ENCODE peak calls at places on chromosomes 11 and 22, in eight cellular contexts. One of them, this sample, is unnamed.

GRCh38 chr22:17778412-17778976 is 4.2 kb upstream of the BID start:
- DNase-seq in right lobe of liver: no peak
- DNase-seq in AG09309: no peak
- DNase-seq in heart right ventricle: no peak
- DNase-seq in germinal center: no peak
- DNase-seq in upper lobe of left lung: no peak
- DNase-seq in astrocyte of the cerebellum: no peak
- DNase-seq in left ventricle myocardium superior: no peak
- DNase-seq in this sample: peak; percentile 19

GRCh38 chr11:64078294-64078693 is 42.6 kb downstream of the FLRT1 start:
- DNase-seq in right lobe of liver: no peak
- DNase-seq in AG09309: no peak
- DNase-seq in heart right ventricle: no peak
- DNase-seq in germinal center: no peak
- DNase-seq in upper lobe of left lung: no peak
- DNase-seq in astrocyte of the cerebellum: no peak
- DNase-seq in left ventricle myocardium superior: no peak
- DNase-seq in this sample: no peak

GRCh38 chr11:87397250-87397649 is 359.5 kb downstream of the TMEM135 start:
- DNase-seq in right lobe of liver: no peak
- DNase-seq in AG09309: no peak
- DNase-seq in heart right ventricle: no peak
- DNase-seq in germinal center: no peak
- DNase-seq in upper lobe of left lung: no peak
- DNase-seq in astrocyte of the cerebellum: no peak
- DNase-seq in left ventricle myocardium superior: no peak
- DNase-seq in this sample: no peak

GRCh38 chr22:32518848-32519247 is 44.2 kb downstream of the FBXO7 start:
- DNase-seq in right lobe of liver: no peak
- DNase-seq in AG09309: no peak
- DNase-seq in heart right ventricle: no peak
- DNase-seq in germinal center: no peak
- DNase-seq in upper lobe of left lung: no peak
- DNase-seq in astrocyte of the cerebellum: no peak
- DNase-seq in left ventricle myocardium superior: no peak
- DNase-seq in this sample: no peak

GRCh38 chr22:42396621-42397331 is 35.4 kb downstream of the NFAM1 start:
- DNase-seq in right lobe of liver: no peak
- DNase-seq in AG09309: no peak
- DNase-seq in heart right ventricle: peak; percentile 13
- DNase-seq in germinal center: peak; percentile 67
- DNase-seq in upper lobe of left lung: peak; percentile 73
- DNase-seq in astrocyte of the cerebellum: no peak
- DNase-seq in left ventricle myocardium superior: no peak
- DNase-seq in this sample: peak; percentile 49

GRCh38 chr22:10961043-10961860 is 4566.7 kb upstream of the OR11H1 start:
- DNase-seq in right lobe of liver: no peak
- DNase-seq in AG09309: no peak
- DNase-seq in heart right ventricle: no peak
- DNase-seq in germinal center: no peak
- DNase-seq in upper lobe of left lung: no peak
- DNase-seq in astrocyte of the cerebellum: no peak
- DNase-seq in left ventricle myocardium superior: no peak
- DNase-seq in this sample: no peak

GRCh38 chr22:47695176-47695575 is 932.7 kb downstream of the TBC1D22A start:
- DNase-seq in right lobe of liver: no peak
- DNase-seq in AG09309: no peak
- DNase-seq in heart right ventricle: no peak
- DNase-seq in germinal center: no peak
- DNase-seq in upper lobe of left lung: no peak
- DNase-seq in astrocyte of the cerebellum: no peak
- DNase-seq in left ventricle myocardium superior: no peak
- DNase-seq in this sample: no peak

GRCh38 chr22:42156121-42156520 is 25.5 kb upstream of the CYP2D6 start:
- DNase-seq in right lobe of liver: peak; percentile 16
- DNase-seq in AG09309: no peak
- DNase-seq in heart right ventricle: no peak
- DNase-seq in germinal center: no peak
- DNase-seq in upper lobe of left lung: no peak
- DNase-seq in astrocyte of the cerebellum: no peak
- DNase-seq in left ventricle myocardium superior: no peak
- DNase-seq in this sample: no peak

GRCh38 chr22:21599053-21599893 is 30.5 kb downstream of the YDJC start:
- DNase-seq in right lobe of liver: no peak
- DNase-seq in AG09309: no peak
- DNase-seq in heart right ventricle: no peak
- DNase-seq in germinal center: no peak
- DNase-seq in upper lobe of left lung: no peak
- DNase-seq in astrocyte of the cerebellum: no peak
- DNase-seq in left ventricle myocardium superior: no peak
- DNase-seq in this sample: no peak

GRCh38 chr22:17536269-17536668 is 27.0 kb upstream of the SLC25A18 start:
- DNase-seq in right lobe of liver: no peak
- DNase-seq in AG09309: no peak
- DNase-seq in heart right ventricle: no peak
- DNase-seq in germinal center: no peak
- DNase-seq in upper lobe of left lung: no peak
- DNase-seq in astrocyte of the cerebellum: peak; percentile 4
- DNase-seq in left ventricle myocardium superior: no peak
- DNase-seq in this sample: no peak

GRCh38 chr11:119795231-119795630 is 66.2 kb upstream of the NECTIN1 start:
- DNase-seq in right lobe of liver: peak; percentile 28
- DNase-seq in AG09309: peak; percentile 88
- DNase-seq in heart right ventricle: no peak
- DNase-seq in germinal center: no peak
- DNase-seq in upper lobe of left lung: no peak
- DNase-seq in astrocyte of the cerebellum: peak; percentile 48
- DNase-seq in left ventricle myocardium superior: no peak
- DNase-seq in this sample: no peak

GRCh38 chr11:61547246-61547645 is 33.6 kb downstream of the SYT7 start:
- DNase-seq in right lobe of liver: no peak
- DNase-seq in AG09309: no peak
- DNase-seq in heart right ventricle: no peak
- DNase-seq in germinal center: no peak
- DNase-seq in upper lobe of left lung: no peak
- DNase-seq in astrocyte of the cerebellum: no peak
- DNase-seq in left ventricle myocardium superior: no peak
- DNase-seq in this sample: no peak

GRCh38 chr11:87097582-87097981 is 59.8 kb downstream of the TMEM135 start:
- DNase-seq in right lobe of liver: no peak
- DNase-seq in AG09309: no peak
- DNase-seq in heart right ventricle: peak; percentile 28
- DNase-seq in germinal center: peak; percentile 56
- DNase-seq in upper lobe of left lung: no peak
- DNase-seq in astrocyte of the cerebellum: peak; percentile 5
- DNase-seq in left ventricle myocardium superior: no peak
- DNase-seq in this sample: no peak

GRCh38 chr22:32311551-32312071 is 46.1 kb upstream of the RFPL3 start:
- DNase-seq in right lobe of liver: no peak
- DNase-seq in AG09309: no peak
- DNase-seq in heart right ventricle: no peak
- DNase-seq in germinal center: no peak
- DNase-seq in upper lobe of left lung: no peak
- DNase-seq in astrocyte of the cerebellum: no peak
- DNase-seq in left ventricle myocardium superior: no peak
- DNase-seq in this sample: no peak

GRCh38 chr11:126343051-126343450 is 12.4 kb upstream of the ST3GAL4 start:
- DNase-seq in right lobe of liver: no peak
- DNase-seq in AG09309: no peak
- DNase-seq in heart right ventricle: no peak
- DNase-seq in germinal center: no peak
- DNase-seq in upper lobe of left lung: no peak
- DNase-seq in astrocyte of the cerebellum: no peak
- DNase-seq in left ventricle myocardium superior: no peak
- DNase-seq in this sample: no peak

GRCh38 chr11:76629133-76629852 is 41.3 kb downstream of the LRRC32 start:
- DNase-seq in right lobe of liver: peak; percentile 60
- DNase-seq in AG09309: no peak
- DNase-seq in heart right ventricle: peak; percentile 84
- DNase-seq in germinal center: peak; percentile 55
- DNase-seq in upper lobe of left lung: peak; percentile 69
- DNase-seq in astrocyte of the cerebellum: no peak
- DNase-seq in left ventricle myocardium superior: peak; percentile 52
- DNase-seq in this sample: peak; percentile 55

GRCh38 chr11:62013266-62014157 is 46.1 kb upstream of the FTH1 start:
- DNase-seq in right lobe of liver: no peak
- DNase-seq in AG09309: peak; percentile 47
- DNase-seq in heart right ventricle: no peak
- DNase-seq in germinal center: no peak
- DNase-seq in upper lobe of left lung: no peak
- DNase-seq in astrocyte of the cerebellum: no peak
- DNase-seq in left ventricle myocardium superior: no peak
- DNase-seq in this sample: no peak

GRCh38 chr11:77126861-77127673 is 979 bp upstream of the MYO7A start:
- DNase-seq in right lobe of liver: peak; percentile 74
- DNase-seq in AG09309: no peak
- DNase-seq in heart right ventricle: peak; percentile 35
- DNase-seq in germinal center: peak; percentile 71
- DNase-seq in upper lobe of left lung: no peak
- DNase-seq in astrocyte of the cerebellum: no peak
- DNase-seq in left ventricle myocardium superior: peak; percentile 75
- DNase-seq in this sample: peak; percentile 57

GRCh38 chr22:37163618-37164534 is 14.2 kb upstream of the IL2RB start:
- DNase-seq in right lobe of liver: no peak
- DNase-seq in AG09309: no peak
- DNase-seq in heart right ventricle: no peak
- DNase-seq in germinal center: no peak
- DNase-seq in upper lobe of left lung: no peak
- DNase-seq in astrocyte of the cerebellum: no peak
- DNase-seq in left ventricle myocardium superior: peak; percentile 25
- DNase-seq in this sample: no peak

GRCh38 chr11:1219836-1220810 is 2.7 kb upstream of the MUC5B start:
- DNase-seq in right lobe of liver: peak; percentile 59
- DNase-seq in AG09309: no peak
- DNase-seq in heart right ventricle: no peak
- DNase-seq in germinal center: no peak
- DNase-seq in upper lobe of left lung: no peak
- DNase-seq in astrocyte of the cerebellum: no peak
- DNase-seq in left ventricle myocardium superior: peak; percentile 34
- DNase-seq in this sample: no peak

GRCh38 chr11:21415566-21415965 is 746.2 kb downstream of the NELL1 start:
- DNase-seq in right lobe of liver: no peak
- DNase-seq in AG09309: no peak
- DNase-seq in heart right ventricle: no peak
- DNase-seq in germinal center: no peak
- DNase-seq in upper lobe of left lung: no peak
- DNase-seq in astrocyte of the cerebellum: no peak
- DNase-seq in left ventricle myocardium superior: no peak
- DNase-seq in this sample: no peak

GRCh38 chr11:134558916-134559616 is 147.0 kb upstream of the B3GAT1 start:
- DNase-seq in right lobe of liver: no peak
- DNase-seq in AG09309: no peak
- DNase-seq in heart right ventricle: peak; percentile 0
- DNase-seq in germinal center: no peak
- DNase-seq in upper lobe of left lung: no peak
- DNase-seq in astrocyte of the cerebellum: no peak
- DNase-seq in left ventricle myocardium superior: no peak
- DNase-seq in this sample: no peak

GRCh38 chr11:129770993-129771392 is 44.7 kb upstream of the TMEM45B start:
- DNase-seq in right lobe of liver: no peak
- DNase-seq in AG09309: no peak
- DNase-seq in heart right ventricle: no peak
- DNase-seq in germinal center: no peak
- DNase-seq in upper lobe of left lung: no peak
- DNase-seq in astrocyte of the cerebellum: no peak
- DNase-seq in left ventricle myocardium superior: no peak
- DNase-seq in this sample: no peak

GRCh38 chr11:19092850-19093249 is 24.1 kb upstream of the ZDHHC13 start:
- DNase-seq in right lobe of liver: no peak
- DNase-seq in AG09309: no peak
- DNase-seq in heart right ventricle: no peak
- DNase-seq in germinal center: no peak
- DNase-seq in upper lobe of left lung: no peak
- DNase-seq in astrocyte of the cerebellum: no peak
- DNase-seq in left ventricle myocardium superior: no peak
- DNase-seq in this sample: no peak

GRCh38 chr11:73361953-73362776 is 14.0 kb upstream of the RELT start:
- DNase-seq in right lobe of liver: no peak
- DNase-seq in AG09309: no peak
- DNase-seq in heart right ventricle: no peak
- DNase-seq in germinal center: no peak
- DNase-seq in upper lobe of left lung: no peak
- DNase-seq in astrocyte of the cerebellum: no peak
- DNase-seq in left ventricle myocardium superior: no peak
- DNase-seq in this sample: no peak

GRCh38 chr22:39349967-39350802 is at the start of gene SYNGR1:
- DNase-seq in right lobe of liver: no peak
- DNase-seq in AG09309: no peak
- DNase-seq in heart right ventricle: peak; percentile 22
- DNase-seq in germinal center: peak; percentile 41
- DNase-seq in upper lobe of left lung: no peak
- DNase-seq in astrocyte of the cerebellum: no peak
- DNase-seq in left ventricle myocardium superior: peak; percentile 52
- DNase-seq in this sample: peak; percentile 43

GRCh38 chr11:68839953-68840641 is 1.6 kb downstream of the CPT1A start:
- DNase-seq in right lobe of liver: no peak
- DNase-seq in AG09309: no peak
- DNase-seq in heart right ventricle: no peak
- DNase-seq in germinal center: no peak
- DNase-seq in upper lobe of left lung: no peak
- DNase-seq in astrocyte of the cerebellum: no peak
- DNase-seq in left ventricle myocardium superior: no peak
- DNase-seq in this sample: peak; percentile 20

GRCh38 chr11:79060534-79060933 is 380.3 kb downstream of the TENM4 start:
- DNase-seq in right lobe of liver: no peak
- DNase-seq in AG09309: no peak
- DNase-seq in heart right ventricle: no peak
- DNase-seq in germinal center: no peak
- DNase-seq in upper lobe of left lung: no peak
- DNase-seq in astrocyte of the cerebellum: no peak
- DNase-seq in left ventricle myocardium superior: no peak
- DNase-seq in this sample: no peak

This sample was measured in activated B cell treated with CpG ODN at 0.5 μM for 24 hours.